ENCODE peak calls at places on chromosomes 2 and 18, in four cellular contexts. F is K562, M is breast epithelium, V is GM12892. E is an unnamed sample.

GRCh38 chr2:241890524-241891235 is 21.2 kb downstream of the RTP5 start:
- DNase-seq in F (no peak), M (peak), V (no peak), E (no peak)

GRCh38 chr18:79439201-79440023 is 43.7 kb downstream of the NFATC1 start:
- DNase-seq in F (peak), M (no peak), V (no peak), E (no peak)

GRCh38 chr2:159091381-159091780 is 122.9 kb downstream of the TANC1 start:
- DNase-seq in F (no peak), M (no peak), V (no peak), E (no peak)

GRCh38 chr2:10477443-10478297 is 29.5 kb upstream of the ODC1 start:
- DNase-seq in F (no peak), M (no peak), V (no peak), E (no peak)

GRCh38 chr2:28755411-28755810 is 3.8 kb downstream of the PPP1CB start:
- DNase-seq in F (no peak), M (no peak), V (no peak), E (no peak)

GRCh38 chr2:84908948-84909713 is 3.7 kb downstream of the TMSB10 start:
- DNase-seq in F (no peak), M (no peak), V (no peak), E (no peak)

GRCh38 chr18:68447286-68447685 is 267.6 kb downstream of the TMX3 start:
- DNase-seq in F (no peak), M (no peak), V (no peak), E (no peak)

GRCh38 chr2:177618270-177619253 is 226.0 kb downstream of the AGPS start:
- DNase-seq in F (peak), M (peak), V (peak), E (peak)

GRCh38 chr18:68533641-68534040 is 181.3 kb downstream of the TMX3 start:
- DNase-seq in F (no peak), M (no peak), V (no peak), E (no peak)

GRCh38 chr18:39345321-39345720 is 1779.7 kb upstream of the CELF4 start:
- DNase-seq in F (no peak), M (no peak), V (no peak), E (no peak)

GRCh38 chr2:84855730-84856129 is 25.2 kb downstream of the TRABD2A start:
- DNase-seq in F (no peak), M (no peak), V (no peak), E (peak)

GRCh38 chr2:160214461-160215055 is 14.5 kb upstream of the ITGB6 start:
- DNase-seq in F (no peak), M (peak), V (no peak), E (no peak)

GRCh38 chr2:216585441-216585840 is 47.8 kb upstream of the IGFBP2 start:
- DNase-seq in F (no peak), M (no peak), V (no peak), E (no peak)

GRCh38 chr18:36695806-36696205 is 133.0 kb downstream of the TPGS2 start:
- DNase-seq in F (no peak), M (no peak), V (no peak), E (no peak)

GRCh38 chr2:218381916-218382366 is at the start of gene SLC11A1:
- DNase-seq in F (no peak), M (no peak), V (no peak), E (peak)

GRCh38 chr2:55232863-55233657 is 572 bp downstream of the RPS27A start:
- DNase-seq in F (peak), M (peak), V (peak), E (peak)

GRCh38 chr18:60246606-60247005 is 126.0 kb downstream of the MC4R start:
- DNase-seq in F (no peak), M (no peak), V (no peak), E (no peak)

GRCh38 chr2:89831686-89832498 is 1140.4 kb downstream of the RPIA start:
- DNase-seq in F (peak), M (no peak), V (no peak), E (no peak)

GRCh38 chr2:193542762-193543161 is 1348.0 kb upstream of the TMEFF2 start:
- DNase-seq in F (no peak), M (no peak), V (no peak), E (no peak)

GRCh38 chr2:74142340-74142739 is 5.4 kb downstream of the BOLA3 start:
- DNase-seq in F (peak), M (no peak), V (no peak), E (no peak)

GRCh38 chr18:9724797-9725196 is 16.7 kb downstream of the RAB31 start:
- DNase-seq in F (no peak), M (no peak), V (no peak), E (no peak)

GRCh38 chr2:71919701-71920100 is 228.0 kb downstream of the CYP26B1 start:
- DNase-seq in F (no peak), M (no peak), V (no peak), E (no peak)

GRCh38 chr2:150484461-150484931 is 3.0 kb downstream of the RND3 start:
- DNase-seq in F (no peak), M (no peak), V (no peak), E (no peak)

GRCh38 chr18:79679552-79680099 is at the start of gene CTDP1:
- DNase-seq in F (peak), M (peak), V (peak), E (peak)

GRCh38 chr18:2083691-2084090 is 487.6 kb downstream of the METTL4 start:
- DNase-seq in F (peak), M (no peak), V (no peak), E (no peak)

DNA sequence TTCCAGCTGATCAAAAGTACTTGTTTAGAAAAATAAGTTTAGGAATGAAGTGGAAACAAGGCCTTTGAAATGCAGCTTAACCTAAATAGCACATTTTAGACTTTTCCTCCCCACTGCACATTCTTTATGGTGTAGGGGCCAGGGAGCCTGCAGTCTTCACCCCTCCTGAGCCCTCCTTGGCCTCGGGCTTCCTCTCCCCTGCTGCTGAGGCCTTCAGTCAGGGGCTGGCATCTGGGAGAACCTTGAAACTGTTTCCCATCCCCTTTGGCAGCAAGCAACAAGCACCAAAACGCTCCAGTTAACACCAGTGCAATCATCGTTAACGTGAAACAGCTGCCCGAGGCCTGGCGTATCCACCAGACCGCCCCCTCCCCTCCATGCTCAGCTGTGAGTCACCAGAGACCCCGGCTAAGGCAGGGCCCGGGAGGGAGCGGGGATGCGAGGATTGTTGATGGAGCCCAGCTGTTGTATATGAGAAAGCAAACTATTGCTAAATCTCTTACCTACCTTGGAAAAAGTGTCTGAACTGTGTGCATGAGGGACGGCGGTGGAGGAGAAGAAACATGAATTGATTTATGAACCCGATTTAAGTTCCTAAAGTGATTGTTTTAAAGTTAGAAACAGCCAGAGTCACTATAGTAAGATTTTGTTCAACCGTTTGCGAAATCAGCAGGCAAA is 5.3 kb downstream of the ZFP36L2 start:
- DNase-seq in F (peak), M (peak), V (no peak), E (peak)
- TF ChIP-seq POLR2A in F (no peak), M (no peak), V (peak), E (no peak)

DNA sequence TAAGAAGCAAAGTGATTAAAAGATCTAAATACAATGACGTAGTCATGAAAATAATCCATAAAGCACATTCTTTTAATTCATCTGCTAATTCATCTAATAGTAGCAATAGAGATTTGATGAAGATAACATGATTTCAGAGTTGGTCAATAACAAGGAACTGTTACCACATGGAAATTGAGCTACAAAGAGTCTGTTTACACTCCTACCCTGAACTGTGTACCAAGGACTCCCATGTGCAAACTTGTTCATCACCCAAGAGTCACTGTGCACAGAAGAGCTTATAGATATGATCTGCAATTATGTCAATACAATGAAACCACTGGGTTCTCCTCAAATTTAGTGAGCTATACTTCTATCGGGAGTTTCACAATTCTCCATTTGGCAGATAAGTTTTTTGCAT is 78.5 kb upstream of the DTNA start:
- DNase-seq in F (no peak), M (no peak), V (no peak), E (no peak)
- TF ChIP-seq POLR2A in F (no peak), M (no peak), V (no peak), E (no peak)

GRCh38 chr18:58862404-58862803 is 2.3 kb upstream of the ZNF532 start:
- DNase-seq in F (no peak), M (no peak), V (no peak), E (no peak)

GRCh38 chr18:58861353-58861752 is 3.3 kb upstream of the ZNF532 start:
- DNase-seq in F (no peak), M (no peak), V (no peak), E (no peak)

GRCh38 chr18:58863539-58864145 is 1.0 kb upstream of the ZNF532 start:
- DNase-seq in F (no peak), M (no peak), V (peak), E (no peak)

GRCh38 chr18:58861853-58862252 is 2.8 kb upstream of the ZNF532 start:
- DNase-seq in F (no peak), M (no peak), V (no peak), E (no peak)

DNA sequence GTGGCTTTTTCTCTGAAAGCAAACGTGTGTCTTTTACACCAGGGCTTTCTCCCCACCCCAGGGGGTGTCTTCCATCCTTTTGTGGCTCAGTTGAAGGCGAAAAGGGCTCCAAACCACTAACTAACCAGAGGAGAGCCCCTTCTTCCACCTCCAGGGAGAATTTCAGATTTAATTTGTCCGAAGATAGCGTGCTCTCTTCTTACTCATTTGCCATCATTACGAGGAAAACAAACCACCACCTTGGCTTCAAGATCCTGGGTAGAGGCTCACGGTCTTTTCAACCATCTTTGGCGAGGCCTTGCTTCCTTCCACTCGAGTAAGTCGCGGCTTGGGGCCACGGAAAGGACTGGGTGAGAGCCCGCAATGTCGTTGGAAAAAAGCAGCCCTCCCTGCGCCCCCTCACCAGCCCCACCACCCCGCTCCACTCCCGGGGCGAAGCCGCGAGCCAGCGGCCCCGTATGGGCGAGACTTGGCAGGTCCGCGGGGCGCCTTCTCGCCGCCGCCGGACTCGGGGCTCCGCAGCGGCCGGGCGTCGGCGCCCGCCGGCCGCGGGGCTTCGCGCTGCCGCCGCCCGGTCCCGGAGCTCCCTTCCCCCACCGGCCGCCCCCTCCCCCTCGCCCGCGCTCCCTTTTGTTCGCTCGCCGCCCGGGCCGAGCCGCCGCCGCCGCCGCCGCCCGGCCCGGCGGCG is 1.7 kb upstream of the ZNF532 start:
- DNase-seq in F (no peak), M (no peak), V (peak), E (peak)
- TF ChIP-seq POLR2A in F (no peak), M (peak), V (no peak), E (no peak)

DNA sequence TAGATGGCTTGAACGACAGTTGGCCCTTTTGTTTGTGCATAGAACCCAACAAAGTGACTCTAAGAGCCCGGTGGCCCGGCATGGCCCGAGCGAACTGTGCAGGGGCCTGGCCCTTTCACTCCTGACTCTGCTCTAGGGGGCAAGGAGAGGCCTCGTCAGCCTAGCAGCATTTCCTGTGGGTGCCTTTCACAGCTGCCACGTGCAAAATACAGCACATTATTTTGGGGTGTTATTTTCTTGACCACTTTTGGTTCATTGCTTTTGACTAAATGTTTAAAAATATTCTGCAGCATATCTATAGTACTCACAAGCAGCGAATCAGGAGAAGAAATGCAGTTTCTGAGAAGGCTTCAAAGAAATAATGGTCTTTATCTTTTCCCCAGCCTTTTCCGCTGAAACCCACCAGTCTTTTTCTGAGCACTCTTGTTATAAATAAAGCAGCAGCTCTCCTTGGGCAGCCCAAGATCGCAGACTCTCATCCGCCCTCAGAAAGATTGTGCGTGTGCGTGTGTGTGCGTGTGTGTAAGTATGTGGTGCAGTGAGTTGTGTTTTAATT is 31.3 kb downstream of the DGKD start:
- DNase-seq in F (no peak), M (no peak), V (peak), E (no peak)
- TF ChIP-seq POLR2A in F (no peak), M (no peak), V (peak), E (no peak)

DNA sequence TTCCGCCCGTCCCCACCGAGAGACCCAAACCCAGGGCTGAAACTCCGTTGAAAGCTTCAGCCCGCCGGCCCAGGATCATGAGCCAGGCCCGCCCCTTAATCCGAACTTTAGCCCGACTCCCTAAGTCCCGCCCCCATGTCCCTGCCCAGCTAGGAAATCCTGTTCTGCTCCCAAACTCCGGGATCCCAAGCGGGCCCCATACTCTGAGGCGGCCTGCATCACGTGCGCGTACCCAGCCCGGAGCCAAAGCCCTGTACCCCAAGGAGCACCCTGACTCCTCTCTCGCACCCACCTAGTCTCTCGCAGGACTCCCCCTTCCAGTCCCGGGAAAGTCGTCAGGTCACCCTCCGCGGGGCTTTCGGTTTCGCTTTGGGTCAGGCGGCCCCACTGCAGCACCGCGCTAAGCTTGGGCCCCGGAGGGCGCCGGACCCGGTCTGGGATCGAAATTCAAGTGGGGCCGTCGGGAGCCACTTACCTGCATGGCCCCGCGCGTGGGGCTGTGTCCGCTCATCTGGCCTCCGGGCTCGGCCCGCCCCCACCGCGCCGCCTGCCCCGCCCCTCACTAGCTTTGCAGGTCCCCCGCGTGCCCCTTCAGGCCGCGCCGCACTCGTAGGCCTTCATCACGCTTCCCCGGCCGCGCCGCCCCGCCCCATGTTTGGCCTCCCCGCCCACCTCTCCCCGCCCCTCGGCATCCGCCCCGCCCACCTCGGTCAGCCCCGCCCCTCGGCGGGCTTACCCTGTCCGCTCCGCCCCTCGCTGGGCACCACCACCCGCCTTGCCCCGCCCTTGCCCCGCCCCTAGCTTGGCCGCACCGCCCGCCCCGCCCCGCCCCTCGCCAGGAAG is at the start of gene DNPEP:
- DNase-seq in F (peak), M (peak), V (peak), E (peak)
- TF ChIP-seq POLR2A in F (peak), M (peak), V (peak), E (no peak)

GRCh38 chr2:47272031-47272864 is 117.1 kb upstream of the STPG4 start:
- DNase-seq in F (peak), M (peak), V (peak), E (peak)
- TF ChIP-seq POLR2A in F (peak), M (no peak), V (peak), E (no peak)

GRCh38 chr2:106127282-106127771 is 66.8 kb downstream of the UXS1 start:
- DNase-seq in F (no peak), M (no peak), V (no peak), E (no peak)

GRCh38 chr2:106129592-106129991 is 64.5 kb downstream of the UXS1 start:
- DNase-seq in F (no peak), M (no peak), V (no peak), E (no peak)

GRCh38 chr2:106127776-106128268 is 66.3 kb downstream of the UXS1 start:
- DNase-seq in F (no peak), M (no peak), V (no peak), E (no peak)

GRCh38 chr2:106129150-106129549 is 65.0 kb downstream of the UXS1 start:
- DNase-seq in F (no peak), M (no peak), V (no peak), E (no peak)

DNA sequence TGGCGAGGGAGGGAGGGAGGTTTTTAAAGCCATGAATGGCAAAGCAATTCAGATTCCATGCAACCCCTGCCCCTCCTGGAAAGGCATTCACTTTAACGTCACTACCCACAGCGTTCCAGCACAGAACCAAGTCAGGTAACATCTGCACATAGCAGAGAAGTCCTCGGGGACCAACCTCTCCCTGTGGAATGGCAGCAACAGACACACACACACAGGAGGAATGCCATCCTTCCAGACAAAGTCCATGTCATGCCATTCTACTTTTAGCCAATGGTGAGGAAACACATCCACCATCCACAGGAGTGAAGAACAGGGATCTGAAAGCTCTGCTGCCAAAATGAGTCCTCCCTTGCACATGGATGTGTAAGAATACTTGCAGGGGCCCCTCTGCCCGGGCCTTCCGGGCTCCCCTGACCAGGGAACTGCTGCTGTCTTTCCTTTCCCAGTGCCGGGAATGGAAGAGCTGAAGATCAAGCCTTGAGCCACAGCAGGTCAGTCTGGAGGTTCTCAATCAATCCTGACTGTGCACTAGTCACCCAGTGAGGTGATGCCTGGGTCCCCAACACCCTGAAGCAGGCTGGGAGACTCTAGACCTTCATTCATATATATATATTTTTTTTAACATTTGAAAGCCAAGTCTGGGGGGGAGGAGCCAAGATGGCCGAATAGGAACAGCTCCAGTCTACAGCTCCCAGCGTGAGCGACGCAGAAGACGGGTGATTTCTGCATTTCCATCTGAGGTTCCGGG is 63.7 kb downstream of the UXS1 start:
- DNase-seq in F (no peak), M (no peak), V (no peak), E (no peak)
- TF ChIP-seq POLR2A in F (no peak), M (no peak), V (no peak), E (no peak)

GRCh38 chr2:42169869-42170465 is 814 bp downstream of the EML4 start:
- DNase-seq in F (no peak), M (no peak), V (no peak), E (no peak)

GRCh38 chr2:42170619-42171395 is 1.7 kb downstream of the EML4 start:
- DNase-seq in F (no peak), M (no peak), V (no peak), E (no peak)

GRCh38 chr2:42168459-42169099 is 574 bp upstream of the EML4 start:
- DNase-seq in F (no peak), M (no peak), V (no peak), E (no peak)

GRCh38 chr2:42167458-42167857 is 1.7 kb upstream of the EML4 start:
- DNase-seq in F (no peak), M (no peak), V (no peak), E (no peak)

GRCh38 chr2:42169100-42169868 is at the start of gene EML4:
- DNase-seq in F (peak), M (peak), V (peak), E (peak)
- TF ChIP-seq POLR2A in F (peak), M (no peak), V (peak), E (no peak)

GRCh38 chr18:3115430-3116025 is 102.6 kb upstream of the LPIN2 start:
- DNase-seq in F (no peak), M (no peak), V (no peak), E (no peak)

GRCh38 chr18:3118195-3119010 is 101.4 kb downstream of the MYOM1 start:
- DNase-seq in F (no peak), M (no peak), V (no peak), E (no peak)

GRCh38 chr18:3120356-3120755 is 99.4 kb downstream of the MYOM1 start:
- DNase-seq in F (no peak), M (no peak), V (no peak), E (no peak)

GRCh38 chr18:3119401-3120323 is 100.1 kb downstream of the MYOM1 start:
- DNase-seq in F (no peak), M (no peak), V (no peak), E (no peak)

GRCh38 chr18:3117493-3118192 is 102.1 kb downstream of the MYOM1 start:
- DNase-seq in F (no peak), M (no peak), V (no peak), E (no peak)
- TF ChIP-seq POLR2A in F (no peak), M (no peak), V (no peak), E (no peak)